ENCODE peak calls at places on chromosome 10, in five cellular contexts. Y, E, T, G and O are unnamed samples.

GRCh38 chr10:76055466-76055865 is 624.0 kb downstream of the LRMDA start:
- DNase-seq in Y (no peak), E (no peak), T (no peak), G (no peak), O (no peak)

GRCh38 chr10:12839349-12839927 is 162.1 kb downstream of the CCDC3 start:
- DNase-seq in Y (no peak), E (no peak), T (no peak), G (no peak), O (no peak)

GRCh38 chr10:18290651-18291313 is 150.6 kb downstream of the CACNB2 start:
- DNase-seq in Y (no peak), E (no peak), T (no peak), G (no peak), O (no peak)

GRCh38 chr10:93813507-93814465 is 56.0 kb downstream of the LGI1 start:
- DNase-seq in Y (peak), E (peak), T (peak), G (peak), O (peak)

GRCh38 chr10:125291841-125292240 is 131.5 kb upstream of the CTBP2 start:
- DNase-seq in Y (no peak), E (no peak), T (no peak), G (no peak), O (no peak)

GRCh38 chr10:17249820-17250219 is 21.8 kb downstream of the VIM start:
- DNase-seq in Y (peak), E (no peak), T (peak), G (no peak), O (no peak)

GRCh38 chr10:124596116-124596785 is 134.6 kb downstream of the LHPP start:
- DNase-seq in Y (no peak), E (no peak), T (no peak), G (no peak), O (no peak)

GRCh38 chr10:13593560-13593959 is 6.8 kb downstream of the PRPF18 start:
- DNase-seq in Y (peak), E (no peak), T (no peak), G (no peak), O (no peak)

GRCh38 chr10:76033457-76034196 is 602.2 kb downstream of the LRMDA start:
- DNase-seq in Y (peak), E (no peak), T (peak), G (no peak), O (no peak)

GRCh38 chr10:62610649-62611229 is 193.8 kb upstream of the ADO start:
- DNase-seq in Y (peak), E (peak), T (peak), G (peak), O (peak)

GRCh38 chr10:89378006-89378627 is at the start of gene IFIT1B:
- DNase-seq in Y (no peak), E (no peak), T (no peak), G (no peak), O (no peak)

GRCh38 chr10:3339531-3339950 is 167.0 kb upstream of the PITRM1 start:
- DNase-seq in Y (no peak), E (no peak), T (peak), G (no peak), O (peak)

DNA sequence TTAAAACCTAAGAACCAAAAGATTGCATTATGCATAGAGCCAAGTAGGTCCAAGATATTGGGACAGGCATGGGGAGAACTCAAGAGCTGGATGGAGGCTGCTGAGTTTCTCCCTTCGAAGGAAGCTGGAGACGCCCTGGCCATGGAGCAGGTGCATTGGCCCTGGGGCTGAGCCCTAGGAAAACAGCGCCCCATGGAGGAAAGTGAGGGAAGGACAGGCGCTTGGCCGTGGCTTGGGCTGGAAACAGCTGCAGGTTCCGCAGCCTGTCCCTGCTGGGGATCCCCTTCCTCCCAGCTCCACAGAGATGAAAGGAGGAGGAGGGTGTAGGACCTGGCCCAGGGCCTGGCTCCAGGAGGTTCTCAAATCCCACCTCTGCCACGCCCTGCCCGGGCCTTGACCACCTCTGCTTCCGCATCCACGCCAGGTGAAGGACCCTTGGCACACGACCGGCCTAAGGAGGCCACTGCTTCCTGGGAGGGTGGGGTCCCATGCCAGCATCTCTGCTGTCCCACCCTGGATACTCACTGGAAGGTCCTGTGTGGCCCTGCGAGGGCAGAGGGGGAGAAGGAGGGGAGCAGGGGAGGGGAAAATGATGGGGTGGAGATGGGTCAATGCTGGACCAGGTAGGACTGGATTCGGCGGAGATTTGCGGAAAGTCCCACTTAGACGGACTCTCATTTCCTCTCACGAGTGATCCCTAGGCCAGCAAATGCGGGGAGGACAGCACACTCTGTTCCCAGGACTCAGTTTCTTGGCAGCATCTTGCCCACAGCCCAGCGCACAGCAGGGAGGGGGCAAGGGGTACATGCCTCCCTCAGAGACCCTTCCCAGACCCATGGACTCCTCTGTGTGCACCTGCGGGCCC is 258.6 kb upstream of the TCERG1L start:
- DNase-seq in Y (no peak), E (peak), T (no peak), G (no peak), O (no peak)
- TF ChIP-seq CTCF in Y (no peak), E (no peak), T (no peak), G (no peak), O (no peak)

GRCh38 chr10:104488046-104488832 is 134.6 kb downstream of the CFAP58 start:
- DNase-seq in Y (no peak), E (no peak), T (no peak), G (no peak), O (no peak)

GRCh38 chr10:104483582-104483981 is 129.9 kb downstream of the CFAP58 start:
- DNase-seq in Y (no peak), E (no peak), T (no peak), G (no peak), O (no peak)

GRCh38 chr10:104480797-104481196 is 127.2 kb downstream of the CFAP58 start:
- DNase-seq in Y (no peak), E (no peak), T (no peak), G (no peak), O (no peak)

GRCh38 chr10:104486803-104487202 is 133.2 kb downstream of the CFAP58 start:
- DNase-seq in Y (no peak), E (no peak), T (no peak), G (no peak), O (no peak)

DNA sequence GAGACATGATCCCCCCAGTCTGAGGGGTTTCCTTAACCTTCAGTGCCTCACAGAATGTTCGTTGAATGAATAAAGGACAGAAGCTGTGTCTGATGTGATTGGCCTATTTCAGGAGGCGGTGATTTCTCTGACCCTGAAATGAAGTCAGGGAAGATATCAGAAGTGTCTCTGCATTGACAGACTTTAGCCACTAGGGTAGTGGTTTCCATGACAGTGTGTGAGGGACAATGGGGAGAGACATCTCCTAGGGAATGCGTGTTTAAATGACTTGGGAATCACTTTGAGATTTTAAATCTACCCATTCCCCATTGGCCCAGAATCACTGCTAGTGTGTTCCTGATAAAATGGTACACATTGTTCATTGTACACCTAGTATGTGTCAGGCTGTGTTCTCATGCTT is 132.0 kb downstream of the CFAP58 start:
- DNase-seq in Y (no peak), E (no peak), T (no peak), G (no peak), O (no peak)
- TF ChIP-seq CTCF in Y (peak), E (no peak), T (peak), G (no peak), O (peak)

GRCh38 chr10:43808136-43808535 is 159.5 kb upstream of the ZNF32 start:
- DNase-seq in Y (no peak), E (no peak), T (no peak), G (no peak), O (no peak)
- TF ChIP-seq CTCF in Y (no peak), E (no peak), T (no peak), G (no peak), O (no peak)

GRCh38 chr10:63986536-63986935 is 465.3 kb downstream of the REEP3 start:
- DNase-seq in Y (no peak), E (no peak), T (no peak), G (no peak), O (no peak)

GRCh38 chr10:63987212-63987611 is 466.0 kb downstream of the REEP3 start:
- DNase-seq in Y (no peak), E (no peak), T (no peak), G (no peak), O (no peak)
- TF ChIP-seq CTCF in Y (peak), E (no peak), T (peak), G (no peak), O (peak)